ENCODE peak calls at places on chromosome 12, in seven cellular contexts. S is HCT116, X is hepatocyte, G is mammary epithelial cell, H is psoas muscle, C is stomach, A is fibroblast of lung. O is an unnamed sample.

GRCh38 chr12:54431911-54432814 is 13.1 kb upstream of the ITGA5 start:
- DNase-seq in S (no peak), X (peak; percentile 71), G (peak; percentile 99), H (peak; percentile 79), C (peak; percentile 46), A (peak; percentile 86), O (peak; percentile 21)

GRCh38 chr12:2640281-2640680 is 154.5 kb upstream of the FKBP4 start:
- DNase-seq in S (no peak), X (no peak), G (no peak), H (peak; percentile 35), C (no peak), A (no peak), O (no peak)

GRCh38 chr12:33061844-33062243 is 165.3 kb upstream of the PKP2 start:
- DNase-seq in S (no peak), X (no peak), G (no peak), H (no peak), C (no peak), A (no peak), O (no peak)

GRCh38 chr12:58640314-58640713 is 280.0 kb downstream of the LRIG3 start:
- DNase-seq in S (no peak), X (no peak), G (no peak), H (no peak), C (no peak), A (peak; percentile 81), O (no peak)

GRCh38 chr12:3016191-3016590 is 57.0 kb downstream of the TEAD4 start:
- DNase-seq in S (no peak), X (no peak), G (no peak), H (no peak), C (no peak), A (peak; percentile 31), O (no peak)

GRCh38 chr12:87728936-87729593 is 300.1 kb downstream of the C12orf50 start:
- DNase-seq in S (no peak), X (peak; percentile 6), G (no peak), H (no peak), C (no peak), A (peak; percentile 62), O (no peak)

GRCh38 chr12:100401660-100402059 is 44.8 kb downstream of the SLC17A8 start:
- DNase-seq in S (no peak), X (peak; percentile 14), G (peak; percentile 56), H (no peak), C (no peak), A (peak; percentile 73), O (peak; percentile 29)

GRCh38 chr12:118034429-118035193 is 18.1 kb downstream of the RFC5 start:
- DNase-seq in S (no peak), X (peak; percentile 62), G (peak; percentile 43), H (no peak), C (no peak), A (peak; percentile 55), O (no peak)

GRCh38 chr12:6181166-6181565 is 19.0 kb upstream of the CD9 start:
- DNase-seq in S (no peak), X (no peak), G (no peak), H (no peak), C (no peak), A (no peak), O (no peak)

GRCh38 chr12:25939606-25940005 is 18.9 kb upstream of the RASSF8 start:
- DNase-seq in S (no peak), X (no peak), G (no peak), H (no peak), C (no peak), A (no peak), O (no peak)

GRCh38 chr12:84919271-84919670 is 6.7 kb upstream of the SLC6A15 start:
- DNase-seq in S (no peak), X (no peak), G (peak; percentile 89), H (no peak), C (no peak), A (peak; percentile 54), O (no peak)

GRCh38 chr12:69779928-69780327 is 41.3 kb downstream of the RAB3IP start:
- DNase-seq in S (peak; percentile 27), X (no peak), G (peak; percentile 34), H (no peak), C (no peak), A (peak; percentile 36), O (no peak)

GRCh38 chr12:95216704-95217376 is 427 bp downstream of the FGD6 start:
- DNase-seq in S (no peak), X (no peak), G (peak; percentile 54), H (no peak), C (no peak), A (no peak), O (no peak)

GRCh38 chr12:48717252-48717695 is 767 bp upstream of the CCNT1 start:
- DNase-seq in S (no peak), X (no peak), G (peak; percentile 18), H (no peak), C (no peak), A (no peak), O (no peak)

GRCh38 chr12:131279281-131279921 is 325.7 kb downstream of the ADGRD1 start:
- DNase-seq in S (no peak), X (no peak), G (no peak), H (no peak), C (no peak), A (no peak), O (no peak)

GRCh38 chr12:131797588-131797934 is 30.6 kb upstream of the MMP17 start:
- DNase-seq in S (no peak), X (no peak), G (no peak), H (no peak), C (no peak), A (no peak), O (no peak)

GRCh38 chr12:6235499-6235898 is 35.3 kb downstream of the CD9 start:
- DNase-seq in S (no peak), X (peak; percentile 87), G (no peak), H (no peak), C (peak; percentile 50), A (no peak), O (no peak)

GRCh38 chr12:50718760-50719159 is 45.1 kb upstream of the ATF1 start:
- DNase-seq in S (no peak), X (no peak), G (no peak), H (no peak), C (no peak), A (no peak), O (no peak)
- H3K36me3 ChIP-seq in S (peaks cover 37% of the 10 kb centered on the region), X (no peaks in the 10 kb centered on the region), G (peaks cover 28% of the 10 kb centered on the region), H (peaks cover 4% of the 10 kb centered on the region), C (peaks cover 40% of the 10 kb centered on the region), A (peaks cover 4% of the 10 kb centered on the region), O (no peaks in the 10 kb centered on the region)

DNA sequence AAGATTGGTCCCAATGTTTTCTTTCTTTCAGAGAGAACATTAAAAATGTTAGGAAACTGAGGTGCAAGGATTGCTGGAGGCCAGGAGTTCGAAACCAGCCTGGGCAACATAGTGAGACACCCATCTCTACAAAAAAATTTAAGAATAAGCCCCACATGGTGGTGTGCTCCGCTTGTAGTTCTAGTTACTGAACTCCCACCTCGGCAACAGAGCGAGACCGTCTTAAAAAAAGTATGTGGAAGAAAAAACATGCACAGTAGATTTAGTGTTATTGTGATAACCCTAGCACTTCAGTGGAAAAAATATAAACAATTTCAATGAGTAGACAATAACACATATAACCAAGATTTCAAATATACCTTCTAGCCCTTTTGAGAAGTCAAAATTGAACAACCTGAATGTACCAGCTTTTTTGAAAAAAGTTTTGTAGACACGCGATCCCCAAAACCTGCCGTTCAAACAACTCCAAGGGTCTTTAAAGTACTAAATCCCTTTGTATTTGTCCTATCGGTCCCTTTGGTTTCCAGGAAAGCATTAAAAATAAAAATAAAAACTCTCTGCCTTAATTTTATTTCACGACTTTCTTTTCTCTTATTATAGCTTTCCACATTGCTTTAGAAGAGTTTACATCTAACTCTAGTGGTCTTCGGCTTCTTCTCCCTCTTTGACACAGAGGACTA is 1.0 kb upstream of the ANO6 start:
- DNase-seq in S (no peak), X (no peak), G (no peak), H (no peak), C (no peak), A (peak; percentile 45), O (no peak)
- TF ChIP-seq CTCF in S (no peak), X (no peak), G (no peak), H (no peak), C (no peak), A (no peak), O (no peak)

DNA sequence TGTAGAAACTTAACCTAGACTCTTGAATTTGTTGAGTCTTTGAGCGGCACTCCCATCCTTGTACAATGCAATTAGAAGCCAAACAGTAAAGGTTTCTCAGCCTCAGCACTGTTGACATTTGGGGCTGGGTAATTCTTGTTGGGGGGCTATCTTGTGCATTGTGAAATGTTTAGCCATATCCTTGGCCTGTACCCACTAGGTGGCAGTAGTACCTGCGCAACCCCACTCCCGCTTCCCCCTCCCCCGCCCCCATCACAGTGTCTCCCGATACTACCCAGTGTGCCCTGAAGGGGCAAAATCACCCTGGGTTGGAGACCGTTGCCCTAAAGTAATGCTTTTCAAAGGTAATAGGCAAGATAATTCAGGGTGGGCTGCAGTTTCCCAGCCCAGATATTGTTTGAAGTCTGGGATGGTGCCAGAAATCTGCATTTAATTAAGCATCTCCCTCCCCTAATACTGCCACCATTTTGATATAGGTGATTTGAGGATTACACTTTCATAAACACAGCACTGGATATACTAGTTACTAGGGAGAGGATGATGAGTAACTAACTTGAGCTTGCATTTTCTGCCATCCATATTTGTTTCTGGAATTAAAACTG is 1.8 kb downstream of the COX6A1 start:
- DNase-seq in S (peak; percentile 59), X (peak; percentile 86), G (peak; percentile 57), H (peak; percentile 42), C (peak; percentile 45), A (peak; percentile 51), O (no peak)
- H3K4me3 ChIP-seq in S (peak overlapping the region; percentile 5), X (no peak overlapping the region), G (no peak overlapping the region), H (peak overlapping the region; percentile 98), C (peak overlapping the region; percentile 92), A (peak overlapping the region; percentile 19), O (no peak overlapping the region)

GRCh38 chr12:24861751-24862575 is 86.9 kb downstream of the BCAT1 start:
- DNase-seq in S (no peak), X (peak; percentile 57), G (peak; percentile 47), H (no peak), C (no peak), A (peak; percentile 88), O (peak; percentile 35)

GRCh38 chr12:24860546-24860945 is 88.4 kb downstream of the BCAT1 start:
- DNase-seq in S (no peak), X (no peak), G (no peak), H (no peak), C (no peak), A (peak; percentile 82), O (no peak)

DNA sequence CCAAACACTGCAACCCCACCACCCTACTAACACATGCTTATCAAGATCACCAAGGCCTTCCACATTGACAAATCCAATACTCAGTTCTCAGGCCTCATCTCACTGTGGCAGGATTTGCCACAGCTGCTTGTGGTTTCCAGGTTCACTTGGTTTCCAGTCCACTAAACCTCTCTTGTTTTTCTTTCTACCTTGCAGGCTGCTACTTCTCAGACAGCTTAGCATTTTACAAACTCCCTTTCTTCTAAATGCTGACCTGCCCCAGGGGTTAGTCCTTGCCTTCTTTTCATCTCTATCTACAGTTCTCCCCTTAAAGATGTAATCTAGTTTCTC is 84.1 kb downstream of the BCAT1 start:
- DNase-seq in S (no peak), X (no peak), G (peak; percentile 35), H (no peak), C (no peak), A (peak; percentile 82), O (peak; percentile 87)
- H3K36me3 ChIP-seq in S (no peaks in the 10 kb centered on the region), X (no peaks in the 10 kb centered on the region), G (no peaks in the 10 kb centered on the region), H (no peaks in the 10 kb centered on the region), C (no peaks in the 10 kb centered on the region), A (peaks cover 1% of the 10 kb centered on the region), O (no peaks in the 10 kb centered on the region)